ENCODE peak calls at places on chromosomes 16 and 17, in seven cellular contexts. N, T, J, U, W, A and D are unnamed samples.

GRCh38 chr17:75876938-75877751 is 1.2 kb downstream of the TRIM47 start:
- DNase-seq in U (peak; percentile 98), N (peak; percentile 98), J (peak; percentile 94), A (peak; percentile 40), W (peak; percentile 98), T (peak; percentile 74), D (peak; percentile 97)

GRCh38 chr17:4609761-4610160 is 25.4 kb downstream of the SMTNL2 start:
- DNase-seq in J (no peak), N (no peak), T (no peak), U (no peak), W (no peak), A (no peak), D (no peak)

GRCh38 chr17:27974531-27975145 is 67.8 kb upstream of the NLK start:
- DNase-seq in U (no peak), W (no peak), T (no peak), J (no peak), A (no peak), N (no peak), D (no peak)

GRCh38 chr16:26019885-26020284 is 328.1 kb downstream of the HS3ST4 start:
- DNase-seq in T (no peak), U (no peak), N (no peak), W (no peak), A (no peak), J (no peak), D (no peak)

GRCh38 chr16:25771216-25771615 is 79.5 kb downstream of the HS3ST4 start:
- DNase-seq in N (no peak), W (no peak), J (no peak), T (no peak), U (no peak), A (no peak), D (no peak)

GRCh38 chr17:66432996-66433556 is 130.7 kb downstream of the PRKCA start:
- DNase-seq in N (peak; percentile 43), T (no peak), J (no peak), U (no peak), A (no peak), W (peak; percentile 46), D (no peak)

GRCh38 chr16:85123891-85124635 is 11.8 kb upstream of the CIBAR2 start:
- DNase-seq in J (peak; percentile 84), N (peak; percentile 85), U (peak; percentile 79), T (no peak), A (peak; percentile 40), W (peak; percentile 87), D (peak; percentile 30)

GRCh38 chr16:63776437-63776836 is 1345.4 kb downstream of the CDH11 start:
- DNase-seq in W (no peak), U (no peak), A (no peak), T (no peak), N (no peak), J (no peak), D (no peak)

GRCh38 chr16:56742030-56742984 is 12.4 kb downstream of the NUP93 start:
- DNase-seq in A (no peak), U (no peak), T (peak; percentile 70), N (peak; percentile 78), W (peak; percentile 64), J (no peak), D (no peak)

GRCh38 chr17:57861737-57862409 is 12.0 kb upstream of the MRPS23 start:
- DNase-seq in A (peak; percentile 68), U (peak; percentile 79), T (no peak), J (peak; percentile 81), W (peak; percentile 39), N (no peak), D (peak; percentile 89)

GRCh38 chr16:22763655-22764054 is 50.3 kb upstream of the HS3ST2 start:
- DNase-seq in U (no peak), A (no peak), T (no peak), W (no peak), N (no peak), J (no peak), D (peak; percentile 15)

GRCh38 chr16:23577493-23577892 is 18.6 kb downstream of the NDUFAB1 start:
- DNase-seq in J (no peak), N (no peak), A (no peak), U (no peak), T (no peak), W (no peak), D (no peak)

GRCh38 chr16:31071861-31072260 is 2.2 kb downstream of the ZNF668 start:
- DNase-seq in T (no peak), W (peak; percentile 58), U (no peak), J (no peak), N (peak; percentile 52), A (peak; percentile 28), D (no peak)

GRCh38 chr17:81831957-81832607 is 1.0 kb downstream of the MCRIP1 start:
- DNase-seq in U (peak; percentile 31), J (no peak), T (no peak), W (no peak), N (no peak), A (no peak), D (no peak)

GRCh38 chr16:10944249-10945064 is at the start of gene CLEC16A:
- DNase-seq in N (peak; percentile 97), J (peak; percentile 99), U (peak; percentile 97), T (peak; percentile 87), W (peak; percentile 98), A (peak; percentile 98), D (peak; percentile 99)
- H3K4me3 ChIP-seq in N (peak within 1 kb of the TSS; percentile 89), J (peak within 1 kb of the TSS; percentile 99), U (peak within 1 kb of the TSS; percentile 92), T (peak within 1 kb of the TSS; percentile 94), W (peak within 1 kb of the TSS; percentile 90), A (peak within 1 kb of the TSS; percentile 95), D (peak within 1 kb of the TSS; percentile 86)

DNA sequence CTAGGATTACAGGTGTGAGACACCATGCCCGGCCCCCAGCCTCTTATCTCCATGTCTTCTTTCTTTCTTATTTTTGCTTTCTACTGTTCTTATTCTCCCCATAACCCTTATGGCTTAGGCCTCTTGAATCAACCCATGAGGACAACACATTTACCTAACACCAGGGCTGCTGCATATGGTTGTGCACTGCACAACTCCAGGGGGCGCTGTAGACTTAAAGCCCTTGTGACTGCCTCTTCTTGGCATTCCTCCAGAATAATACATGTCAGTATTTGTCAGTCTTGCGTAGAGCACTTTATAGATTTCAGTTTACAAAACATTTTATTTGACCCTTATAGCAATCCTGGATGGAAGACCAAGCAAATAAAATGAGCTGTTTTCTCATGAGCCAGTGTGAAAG is 225.0 kb upstream of the SALL1 start:
- DNase-seq in N (no peak), T (no peak), A (no peak), W (no peak), J (no peak), U (no peak), D (no peak)
- TF ChIP-seq CTCF in N (no peak), T (peak; percentile 12), A (peak; percentile 23), W (peak; percentile 1), J (no peak), U (no peak), D (no peak)

GRCh38 chr16:2970563-2970962 is 1.4 kb downstream of the PAQR4 start:
- DNase-seq in U (no peak), N (no peak), A (no peak), J (no peak), W (no peak), T (no peak), D (no peak)
- H3K4me3 ChIP-seq in U (no peak overlapping the region), N (no peak overlapping the region), A (peak overlapping the region; percentile 81), J (peak overlapping the region; percentile 87), W (no peak overlapping the region), T (peak overlapping the region; percentile 59), D (peak overlapping the region; percentile 93)

DNA sequence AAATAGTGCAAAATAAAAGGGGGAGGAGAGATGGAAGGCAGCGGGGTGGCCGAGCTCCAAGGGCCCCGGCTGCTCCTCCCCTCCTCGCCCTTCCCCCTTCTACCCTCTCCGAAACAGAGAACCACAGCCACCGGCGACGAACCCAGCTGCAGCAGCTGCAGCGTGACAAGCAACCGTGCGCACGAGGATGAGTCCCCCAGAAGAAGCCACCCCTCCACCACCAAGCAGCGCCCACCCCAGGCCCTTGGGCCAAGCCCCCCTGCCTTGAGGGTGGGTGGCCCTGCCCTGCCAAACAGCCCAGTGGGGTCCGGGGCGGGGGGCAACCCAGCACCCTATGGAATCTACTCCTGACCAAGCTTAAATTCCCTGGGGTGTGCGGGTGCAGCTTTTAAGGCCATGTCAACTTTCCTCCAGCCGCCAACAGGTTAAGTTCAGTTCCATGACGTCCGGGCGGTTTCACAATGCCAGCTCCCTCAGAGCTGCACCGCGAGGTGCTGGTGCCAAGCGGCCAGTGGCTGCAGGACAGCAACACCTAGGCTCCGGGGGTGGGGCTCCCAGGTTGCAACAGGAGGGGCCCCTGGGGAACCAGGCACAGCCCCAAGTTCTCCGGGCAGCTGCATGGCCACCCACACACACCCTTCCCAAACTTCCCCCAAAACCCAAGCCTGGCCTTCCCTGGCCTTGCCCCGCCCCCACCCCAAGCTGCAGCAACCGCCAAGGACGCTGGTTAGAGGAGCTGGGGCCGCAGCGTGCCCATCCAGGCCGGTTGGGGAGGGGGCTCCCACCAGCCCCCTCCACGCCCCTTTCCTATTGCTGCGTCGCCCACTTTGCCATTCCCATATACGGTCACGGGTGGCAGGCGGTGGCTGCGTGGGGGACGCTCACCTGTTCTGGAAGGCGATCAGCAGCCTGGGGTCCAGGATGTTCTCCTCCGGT is 2.0 kb downstream of the CBX4 start:
- DNase-seq in A (peak; percentile 63), N (peak; percentile 86), W (peak; percentile 82), T (no peak), U (peak; percentile 52), J (peak; percentile 76), D (peak; percentile 88)
- TF ChIP-seq CTCF in A (no peak), N (peak; percentile 25), W (peak; percentile 24), T (peak; percentile 40), U (no peak), J (peak; percentile 9), D (peak; percentile 50)

GRCh38 chr16:11669380-11670146 is 1.3 kb downstream of the SNN start:
- DNase-seq in N (peak; percentile 19), U (peak; percentile 79), A (no peak), J (peak; percentile 74), W (peak; percentile 38), T (no peak), D (peak; percentile 76)

GRCh38 chr16:11668590-11669379 is 530 bp downstream of the SNN start:
- DNase-seq in T (no peak), A (peak; percentile 86), W (no peak), N (no peak), J (peak; percentile 52), U (no peak), D (no peak)

GRCh38 chr16:11671676-11672075 is 3.4 kb downstream of the SNN start:
- DNase-seq in J (no peak), W (no peak), A (no peak), T (no peak), U (no peak), N (no peak), D (no peak)

GRCh38 chr16:11671271-11671670 is 3.0 kb downstream of the SNN start:
- DNase-seq in J (no peak), U (no peak), T (no peak), W (no peak), N (no peak), A (no peak), D (no peak)

DNA sequence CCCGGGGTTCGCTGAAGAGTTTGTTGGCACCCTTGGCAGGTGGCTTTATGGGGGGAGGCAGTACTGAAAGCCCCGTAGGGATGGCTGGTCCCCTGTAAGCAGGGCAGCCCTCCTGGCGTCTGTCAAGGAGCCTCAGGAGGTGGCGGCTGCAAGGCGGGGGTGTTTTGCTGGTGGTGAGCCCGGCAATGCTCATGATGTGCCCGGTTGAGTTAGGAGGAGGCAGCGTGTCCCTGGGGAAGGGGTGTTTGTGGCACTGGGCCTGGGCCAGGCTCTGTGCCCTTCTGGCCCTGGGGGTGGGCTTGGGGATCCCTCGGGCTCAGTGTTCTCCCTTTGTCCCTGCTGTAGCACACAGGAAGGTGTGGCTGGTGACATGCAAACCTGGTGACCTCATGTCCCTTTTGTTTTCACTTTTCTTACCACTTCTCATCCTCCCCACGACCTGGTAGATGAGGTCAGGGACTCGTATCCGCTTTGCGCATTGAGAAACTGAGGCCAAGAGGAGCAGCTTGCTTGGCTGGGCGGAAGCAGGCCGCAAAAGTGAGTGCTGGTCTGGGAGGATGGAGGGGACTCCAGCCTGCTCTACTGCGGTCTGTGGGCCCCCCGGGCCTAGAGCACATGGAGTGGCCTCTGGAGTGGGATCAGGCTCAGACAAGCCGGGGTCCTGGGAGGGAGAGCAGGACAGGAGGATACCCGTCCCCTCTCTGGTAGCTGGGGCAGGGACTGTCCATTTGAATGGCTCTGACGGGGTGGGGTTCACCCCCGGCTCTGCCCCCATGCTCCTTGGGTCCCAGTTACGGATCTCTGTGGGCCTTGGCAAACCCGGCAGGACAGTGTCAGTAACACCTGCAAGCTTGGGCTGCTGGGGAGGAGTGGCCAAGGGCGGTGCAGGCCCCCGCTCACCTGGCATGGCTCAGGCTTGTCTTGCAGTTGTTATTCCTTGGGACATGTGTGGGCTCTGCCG is 2.2 kb downstream of the SNN start:
- DNase-seq in N (no peak), T (no peak), J (no peak), W (no peak), U (no peak), A (no peak), D (no peak)
- H3K4me3 ChIP-seq in N (peak overlapping the region; percentile 72), T (no peak overlapping the region), J (peak overlapping the region; percentile 87), W (no peak overlapping the region), U (peak overlapping the region; percentile 98), A (peak overlapping the region; percentile 98), D (no peak overlapping the region)